ENCODE peak calls at places on chromosome 12, in nine cellular contexts. N is A673; W is HFFc6; Q is NCI-H526; K is activated CD4-positive, alpha-beta T cell treated with anti-CD3 and anti-CD28 coated beads, Interleukin-2, amount 10 ng/mL, durations not matched to agents 7 days and 5 days; M is foreskin fibroblast; L is GM20000; H is lung microvascular endothelial cell; Z is caudate nucleus. B is an unnamed sample.

GRCh38 chr12:1504304-1505150 is 89.9 kb downstream of the FBXL14 start:
- DNase-seq in H (no peak), W (no peak), M (no peak), L (no peak), N (no peak), Q (no peak), K (no peak), Z (no peak), B (no peak)

GRCh38 chr12:125683748-125684381 is 618.6 kb downstream of the AACS start:
- DNase-seq in Q (no peak), K (peak), N (no peak), H (no peak), Z (peak), M (no peak), W (no peak), L (peak), B (no peak)

GRCh38 chr12:103846415-103846814 is 5.4 kb upstream of the NT5DC3 start:
- DNase-seq in M (no peak), Q (no peak), L (no peak), N (no peak), K (no peak), Z (no peak), W (no peak), H (no peak), B (no peak)

GRCh38 chr12:3365416-3366385 is 125.3 kb upstream of the PRMT8 start:
- DNase-seq in N (no peak), L (no peak), K (no peak), H (peak), Z (peak), M (peak), W (no peak), Q (no peak), B (no peak)

GRCh38 chr12:93242154-93242958 is 135.4 kb upstream of the NUDT4 start:
- DNase-seq in L (no peak), W (no peak), N (no peak), M (peak), Q (no peak), Z (no peak), H (no peak), K (no peak), B (no peak)

GRCh38 chr12:109727039-109727723 is 13.6 kb downstream of the FAM222A start:
- DNase-seq in L (no peak), M (no peak), Z (peak), K (no peak), W (no peak), H (no peak), N (no peak), Q (peak), B (no peak)

GRCh38 chr12:116943419-116944372 is 32.9 kb downstream of the FBXW8 start:
- DNase-seq in K (no peak), Q (no peak), Z (no peak), H (no peak), M (no peak), W (no peak), L (no peak), N (no peak), B (no peak)

GRCh38 chr12:102900389-102900788 is 16.7 kb downstream of the PAH start:
- DNase-seq in W (no peak), H (no peak), L (no peak), Q (no peak), K (no peak), N (no peak), M (no peak), Z (no peak), B (no peak)

GRCh38 chr12:116855744-116856470 is 25.3 kb downstream of the HRK start:
- DNase-seq in N (no peak), Q (no peak), K (no peak), Z (no peak), M (no peak), H (no peak), L (no peak), W (no peak), B (no peak)

GRCh38 chr12:126483145-126484068 is 1418.2 kb downstream of the AACS start:
- DNase-seq in N (peak), Q (no peak), Z (no peak), M (peak), L (no peak), H (peak), W (peak), K (no peak), B (peak)

GRCh38 chr12:94676011-94676709 is 25.8 kb upstream of the TMCC3 start:
- DNase-seq in W (no peak), H (no peak), Q (no peak), N (no peak), M (no peak), K (peak), L (peak), Z (no peak), B (no peak)

GRCh38 chr12:69534389-69534822 is 50.9 kb upstream of the CCT2 start:
- DNase-seq in M (peak), L (peak), H (peak), Q (no peak), K (peak), N (peak), Z (no peak), W (peak), B (peak)

GRCh38 chr12:123119808-123120207 is 31.1 kb downstream of the PITPNM2 start:
- DNase-seq in Q (no peak), K (peak), H (no peak), W (no peak), Z (no peak), M (peak), L (peak), N (no peak), B (no peak)

GRCh38 chr12:54486173-54486867 is 11.2 kb upstream of the NCKAP1L start:
- DNase-seq in H (no peak), N (no peak), Q (no peak), L (peak), M (no peak), W (no peak), Z (no peak), K (no peak), B (no peak)

GRCh38 chr12:71183018-71183417 is 25.2 kb upstream of the TSPAN8 start:
- DNase-seq in M (peak), N (no peak), W (no peak), H (no peak), Z (no peak), L (no peak), K (no peak), Q (no peak), B (no peak)

GRCh38 chr12:24081581-24081980 is 132.1 kb upstream of the SOX5 start:
- DNase-seq in N (no peak), Q (no peak), K (no peak), W (no peak), Z (no peak), L (no peak), H (no peak), M (no peak), B (no peak)

GRCh38 chr12:3076730-3077571 is at the start of gene TSPAN9:
- DNase-seq in W (peak), Z (peak), Q (peak), H (peak), K (peak), M (peak), N (peak), L (peak), B (peak)

GRCh38 chr12:64029013-64029857 is 184.7 kb downstream of the SRGAP1 start:
- DNase-seq in Z (no peak), M (peak), W (peak), K (no peak), H (no peak), Q (no peak), L (no peak), N (no peak), B (peak)

GRCh38 chr12:124020398-124021024 is 47.5 kb downstream of the ZNF664 start:
- DNase-seq in M (peak), N (no peak), L (no peak), Q (no peak), H (no peak), W (no peak), K (no peak), Z (no peak), B (peak)

GRCh38 chr12:124553862-124554428 is 13.5 kb downstream of the NCOR2 start:
- DNase-seq in Q (no peak), W (no peak), Z (no peak), M (no peak), K (no peak), L (no peak), N (no peak), H (no peak), B (no peak)

GRCh38 chr12:40515041-40515825 is 177.0 kb upstream of the CNTN1 start:
- DNase-seq in Z (no peak), H (no peak), Q (no peak), L (peak), M (no peak), W (no peak), N (peak), K (no peak), B (no peak)

GRCh38 chr12:38838211-38838850 is 67.1 kb downstream of the CPNE8 start:
- DNase-seq in M (no peak), N (no peak), L (no peak), K (no peak), Z (no peak), Q (no peak), H (no peak), W (no peak), B (no peak)

GRCh38 chr12:19892186-19892585 is 452.9 kb downstream of the AEBP2 start:
- DNase-seq in M (peak), Z (no peak), Q (no peak), K (no peak), H (no peak), N (peak), L (no peak), W (no peak), B (no peak)

GRCh38 chr12:6370994-6371754 is 4.2 kb downstream of the SCNN1A start:
- DNase-seq in N (no peak), Z (peak), W (peak), H (peak), M (peak), L (no peak), Q (peak), K (no peak), B (no peak)

GRCh38 chr12:14435627-14436026 is 70.1 kb downstream of the ATF7IP start:
- DNase-seq in Z (no peak), K (no peak), N (no peak), H (no peak), Q (no peak), L (no peak), M (no peak), W (no peak), B (no peak)

GRCh38 chr12:66514581-66514980 is 164.3 kb downstream of the GRIP1 start:
- DNase-seq in N (no peak), W (no peak), K (no peak), L (no peak), Q (no peak), M (peak), H (no peak), Z (no peak), B (peak)

GRCh38 chr12:57694459-57695019 is 607 bp downstream of the OS9 start:
- DNase-seq in Z (no peak), H (peak), K (peak), N (no peak), L (no peak), W (no peak), Q (no peak), M (peak), B (no peak)

GRCh38 chr12:116278667-116279066 is 1.2 kb upstream of the MED13L start:
- DNase-seq in M (no peak), H (no peak), L (peak), K (no peak), Q (no peak), W (no peak), Z (no peak), N (no peak), B (no peak)

GRCh38 chr12:57558864-57559263 is 9.0 kb downstream of the KIF5A start:
- DNase-seq in W (no peak), L (no peak), Q (no peak), M (no peak), K (no peak), Z (no peak), H (no peak), N (no peak), B (no peak)

GRCh38 chr12:103676863-103677262 is 89.8 kb downstream of the STAB2 start:
- DNase-seq in N (no peak), H (peak), L (no peak), Q (no peak), W (no peak), K (no peak), M (no peak), Z (no peak), B (no peak)

GRCh38 chr12:108700833-108701450 is 30.4 kb downstream of the CORO1C start:
- DNase-seq in M (no peak), W (no peak), Q (no peak), Z (no peak), H (peak), L (no peak), K (no peak), N (no peak), B (no peak)

GRCh38 chr12:5197127-5197526 is 153.4 kb downstream of the KCNA5 start:
- DNase-seq in Z (no peak), W (peak), L (no peak), K (no peak), M (no peak), H (no peak), Q (no peak), N (no peak), B (peak)

GRCh38 chr12:22130671-22131070 is 84.7 kb downstream of the CMAS start:
- DNase-seq in N (no peak), H (no peak), Q (no peak), L (no peak), M (no peak), Z (no peak), W (no peak), K (no peak), B (no peak)

GRCh38 chr12:12979731-12980259 is 20.3 kb downstream of the HEBP1 start:
- DNase-seq in Q (no peak), K (no peak), Z (no peak), L (no peak), N (no peak), W (peak), H (peak), M (peak), B (peak)

GRCh38 chr12:28755027-28755426 is 394.1 kb upstream of the FAR2 start:
- DNase-seq in K (no peak), Z (no peak), W (no peak), L (no peak), H (no peak), Q (no peak), N (no peak), M (no peak), B (no peak)

GRCh38 chr12:16385779-16386646 is 38.6 kb downstream of the MGST1 start:
- DNase-seq in L (no peak), Z (no peak), N (peak), Q (peak), W (peak), K (no peak), M (peak), H (peak), B (peak)

GRCh38 chr12:102034346-102034745 is 27.4 kb downstream of the WASHC3 start:
- DNase-seq in H (no peak), N (no peak), L (no peak), W (no peak), Z (no peak), K (no peak), Q (no peak), M (no peak), B (peak)